ENCODE peak calls at places on chromosome 2, in five cellular contexts. O is HFFc6, S is AG10803, R is AG04449, H is astrocyte of the cerebellum. L is an unnamed sample.

GRCh38 chr2:127829845-127830246 is 18.9 kb upstream of the WDR33 start:
- DNase-seq in S (no peak), H (no peak), R (no peak), O (no peak), L (no peak)

GRCh38 chr2:128275498-128276045 is 43.1 kb downstream of the HS6ST1 start:
- DNase-seq in O (no peak), S (no peak), H (no peak), R (no peak), L (no peak)

GRCh38 chr2:73111300-73112025 is 1.3 kb downstream of the RAB11FIP5 start:
- DNase-seq in S (no peak), O (peak), H (peak), R (no peak), L (no peak)

GRCh38 chr2:65430515-65431416 is 1.6 kb downstream of the SPRED2 start:
- DNase-seq in R (no peak), H (no peak), S (peak), O (peak), L (no peak)

GRCh38 chr2:3423492-3424170 is 44.1 kb downstream of the TRAPPC12 start:
- DNase-seq in S (peak), O (peak), H (no peak), R (no peak), L (no peak)

GRCh38 chr2:72940786-72941185 is 23.5 kb downstream of the EMX1 start:
- DNase-seq in H (peak), O (no peak), S (peak), R (peak), L (peak)

GRCh38 chr2:2188344-2189111 is 142.5 kb downstream of the MYT1L start:
- DNase-seq in R (no peak), S (no peak), H (no peak), O (no peak), L (no peak)

GRCh38 chr2:44851518-44851917 is 90.0 kb upstream of the SIX3 start:
- DNase-seq in S (no peak), H (no peak), O (no peak), R (no peak), L (no peak)

GRCh38 chr2:172409042-172409441 is 18.3 kb upstream of the ITGA6 start:
- DNase-seq in H (no peak), R (no peak), O (no peak), S (no peak), L (no peak)

GRCh38 chr2:34103437-34103836 is 504.3 kb upstream of the FAM98A start:
- DNase-seq in S (no peak), H (no peak), O (no peak), R (no peak), L (no peak)
- TF ChIP-seq CTCF in S (no peak), H (no peak), O (no peak), R (no peak), L (no peak)

DNA sequence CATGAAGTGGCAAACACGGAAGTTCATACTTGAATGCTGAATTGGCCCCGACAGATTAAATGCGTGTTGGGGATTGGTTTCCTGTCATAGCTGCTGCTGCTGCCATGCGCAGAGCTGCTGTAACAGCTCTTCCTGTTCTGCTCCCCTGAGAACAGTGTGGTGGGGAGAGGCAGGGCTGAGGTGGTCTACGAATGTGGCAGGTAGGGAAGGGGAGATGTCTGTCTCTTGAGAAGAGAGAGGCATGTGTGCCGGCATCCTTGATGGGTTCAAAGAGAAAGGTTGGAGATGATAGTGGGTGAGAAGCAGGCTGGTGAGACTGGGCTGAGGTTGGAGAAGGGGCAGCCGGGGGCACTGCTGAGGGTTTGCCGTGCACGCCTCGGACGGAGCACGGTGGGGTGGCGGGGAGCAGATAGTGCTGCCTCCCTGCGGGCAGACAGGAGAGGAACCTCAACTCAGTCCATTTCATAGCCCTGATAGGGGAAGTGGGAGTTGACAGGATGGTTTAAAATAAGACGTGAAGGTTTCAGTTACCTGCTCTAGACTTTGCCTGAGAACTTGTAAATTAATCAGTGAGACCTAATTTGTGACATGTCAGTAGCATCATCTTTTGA is 46.1 kb downstream of the TMEM185B start:
- DNase-seq in O (no peak), R (no peak), H (no peak), S (no peak), L (no peak)
- TF ChIP-seq CTCF in O (no peak), R (no peak), H (no peak), S (no peak), L (no peak)

GRCh38 chr2:165563468-165564225 is 94.1 kb downstream of the CSRNP3 start:
- DNase-seq in O (no peak), R (no peak), S (no peak), H (no peak), L (no peak)
- TF ChIP-seq CTCF in O (no peak), R (no peak), S (peak), H (no peak), L (no peak)

GRCh38 chr2:198861080-198861479 is 596.7 kb downstream of the SATB2 start:
- DNase-seq in S (no peak), O (no peak), H (no peak), R (no peak), L (no peak)
- TF ChIP-seq CTCF in S (no peak), O (no peak), H (no peak), R (no peak), L (no peak)

GRCh38 chr2:98556634-98557033 is 51.7 kb downstream of the COA5 start:
- DNase-seq in O (no peak), S (no peak), R (no peak), H (no peak), L (no peak)
- TF ChIP-seq CTCF in O (no peak), S (no peak), R (no peak), H (no peak), L (no peak)

DNA sequence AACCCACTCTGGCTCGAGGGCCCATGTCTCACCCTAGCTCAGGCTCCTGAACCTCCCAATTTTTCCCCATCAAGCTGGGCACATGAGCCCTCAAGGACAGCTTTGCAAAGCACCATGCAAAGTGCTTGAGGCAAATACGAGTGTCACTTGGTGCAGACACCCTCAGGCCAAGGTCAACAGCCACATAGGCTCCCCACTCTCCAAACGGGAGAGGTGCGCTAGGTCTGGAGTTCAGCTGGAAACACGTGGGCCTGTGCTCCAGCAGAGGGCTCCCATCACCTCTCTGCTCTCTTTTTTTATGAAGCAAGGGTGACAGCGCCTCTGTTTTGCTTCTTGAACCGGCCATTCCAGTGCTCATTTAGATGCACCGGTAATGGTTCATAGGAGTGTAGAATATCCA is 11.9 kb upstream of the ARHGAP25 start:
- DNase-seq in H (no peak), O (no peak), S (no peak), R (no peak), L (no peak)
- TF ChIP-seq CTCF in H (no peak), O (peak), S (peak), R (no peak), L (no peak)

DNA sequence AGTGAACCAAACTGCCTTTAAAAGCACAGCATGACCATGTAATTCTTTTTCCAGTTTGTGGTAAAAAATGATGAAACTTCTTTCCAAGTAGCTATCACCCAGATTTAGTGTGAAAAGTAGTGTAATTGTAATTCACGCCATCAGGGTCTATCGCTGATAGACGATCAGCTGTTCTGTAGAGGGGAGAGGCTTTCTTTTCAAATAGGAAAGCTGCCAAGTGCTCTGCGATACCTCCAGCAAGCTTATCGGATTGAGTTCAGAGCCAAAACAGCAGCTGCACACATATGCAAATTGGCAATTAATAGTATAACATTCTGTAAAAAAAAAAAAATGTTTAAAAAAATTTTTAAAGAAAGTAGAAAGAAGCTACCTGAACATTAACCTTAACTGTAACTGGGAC is 61.9 kb upstream of the PSMD14 start:
- DNase-seq in O (no peak), S (no peak), R (no peak), H (no peak), L (no peak)
- TF ChIP-seq CTCF in O (no peak), S (no peak), R (no peak), H (no peak), L (no peak)

L was measured in AG09319.